ENCODE peak calls at places on chromosomes 6 and 20, in nine cellular contexts. One of them, this sample, is unnamed.
A peak's percentile ranks its signal among the peaks of the same experiment; 100 is the strongest.

GRCh38 chr20:61712632-61713031 is 353.0 kb downstream of the TAF4 start:
- DNase-seq in activated CD4-positive, alpha-beta memory T cell treated with anti-CD3 and anti-CD28 coated beads for 36 hours: no peak
- DNase-seq in NCI-H345: no peak
- DNase-seq in mesenchymal stem cell: no peak
- DNase-seq in aorta: no peak
- DNase-seq in CD4-positive, alpha-beta memory T cell: no peak
- DNase-seq in activated T-cell treated with anti-CD3 and anti-CD28 coated beads, Interleukin-2, amount 50 U/mL, for 48 hours: no peak
- DNase-seq in lung microvascular endothelial cell: no peak
- DNase-seq in pulmonary artery endothelial cell: no peak
- DNase-seq in this sample: no peak

GRCh38 chr6:169868458-169868857 is 117.0 kb downstream of the ERMARD start:
- DNase-seq in activated CD4-positive, alpha-beta memory T cell treated with anti-CD3 and anti-CD28 coated beads for 36 hours: peak; percentile 79
- DNase-seq in NCI-H345: no peak
- DNase-seq in mesenchymal stem cell: no peak
- DNase-seq in aorta: no peak
- DNase-seq in CD4-positive, alpha-beta memory T cell: peak; percentile 53
- DNase-seq in activated T-cell treated with anti-CD3 and anti-CD28 coated beads, Interleukin-2, amount 50 U/mL, for 48 hours: peak; percentile 62
- DNase-seq in lung microvascular endothelial cell: peak; percentile 28
- DNase-seq in pulmonary artery endothelial cell: no peak
- DNase-seq in this sample: no peak

GRCh38 chr20:8414611-8415274 is 282.7 kb downstream of the PLCB1 start:
- DNase-seq in activated CD4-positive, alpha-beta memory T cell treated with anti-CD3 and anti-CD28 coated beads for 36 hours: no peak
- DNase-seq in NCI-H345: peak; percentile 92
- DNase-seq in mesenchymal stem cell: peak; percentile 65
- DNase-seq in aorta: no peak
- DNase-seq in CD4-positive, alpha-beta memory T cell: no peak
- DNase-seq in activated T-cell treated with anti-CD3 and anti-CD28 coated beads, Interleukin-2, amount 50 U/mL, for 48 hours: no peak
- DNase-seq in lung microvascular endothelial cell: no peak
- DNase-seq in pulmonary artery endothelial cell: no peak
- DNase-seq in this sample: no peak

GRCh38 chr20:36093025-36093803 is 61.3 kb upstream of the EPB41L1 start:
- DNase-seq in activated CD4-positive, alpha-beta memory T cell treated with anti-CD3 and anti-CD28 coated beads for 36 hours: peak; percentile 49
- DNase-seq in NCI-H345: peak; percentile 58
- DNase-seq in mesenchymal stem cell: peak; percentile 55
- DNase-seq in aorta: peak; percentile 84
- DNase-seq in CD4-positive, alpha-beta memory T cell: peak; percentile 34
- DNase-seq in activated T-cell treated with anti-CD3 and anti-CD28 coated beads, Interleukin-2, amount 50 U/mL, for 48 hours: peak; percentile 59
- DNase-seq in lung microvascular endothelial cell: peak; percentile 74
- DNase-seq in pulmonary artery endothelial cell: no peak
- DNase-seq in this sample: peak; percentile 9

GRCh38 chr6:98821739-98822405 is 12.5 kb upstream of the POU3F2 start:
- DNase-seq in activated CD4-positive, alpha-beta memory T cell treated with anti-CD3 and anti-CD28 coated beads for 36 hours: no peak
- DNase-seq in NCI-H345: no peak
- DNase-seq in mesenchymal stem cell: no peak
- DNase-seq in aorta: no peak
- DNase-seq in CD4-positive, alpha-beta memory T cell: no peak
- DNase-seq in activated T-cell treated with anti-CD3 and anti-CD28 coated beads, Interleukin-2, amount 50 U/mL, for 48 hours: no peak
- DNase-seq in lung microvascular endothelial cell: no peak
- DNase-seq in pulmonary artery endothelial cell: no peak
- DNase-seq in this sample: no peak

GRCh38 chr20:45902199-45902701 is 9.7 kb downstream of the PLTP start:
- DNase-seq in activated CD4-positive, alpha-beta memory T cell treated with anti-CD3 and anti-CD28 coated beads for 36 hours: no peak
- DNase-seq in NCI-H345: no peak
- DNase-seq in mesenchymal stem cell: no peak
- DNase-seq in aorta: no peak
- DNase-seq in CD4-positive, alpha-beta memory T cell: no peak
- DNase-seq in activated T-cell treated with anti-CD3 and anti-CD28 coated beads, Interleukin-2, amount 50 U/mL, for 48 hours: no peak
- DNase-seq in lung microvascular endothelial cell: no peak
- DNase-seq in pulmonary artery endothelial cell: no peak
- DNase-seq in this sample: no peak

GRCh38 chr6:82260890-82261732 is 13.6 kb upstream of the IBTK start:
- DNase-seq in activated CD4-positive, alpha-beta memory T cell treated with anti-CD3 and anti-CD28 coated beads for 36 hours: no peak
- DNase-seq in NCI-H345: no peak
- DNase-seq in mesenchymal stem cell: no peak
- DNase-seq in aorta: no peak
- DNase-seq in CD4-positive, alpha-beta memory T cell: no peak
- DNase-seq in activated T-cell treated with anti-CD3 and anti-CD28 coated beads, Interleukin-2, amount 50 U/mL, for 48 hours: no peak
- DNase-seq in lung microvascular endothelial cell: no peak
- DNase-seq in pulmonary artery endothelial cell: no peak
- DNase-seq in this sample: no peak

GRCh38 chr6:121678245-121678644 is 242.8 kb downstream of the GJA1 start:
- DNase-seq in activated CD4-positive, alpha-beta memory T cell treated with anti-CD3 and anti-CD28 coated beads for 36 hours: no peak
- DNase-seq in NCI-H345: no peak
- DNase-seq in mesenchymal stem cell: no peak
- DNase-seq in aorta: no peak
- DNase-seq in CD4-positive, alpha-beta memory T cell: no peak
- DNase-seq in activated T-cell treated with anti-CD3 and anti-CD28 coated beads, Interleukin-2, amount 50 U/mL, for 48 hours: no peak
- DNase-seq in lung microvascular endothelial cell: no peak
- DNase-seq in pulmonary artery endothelial cell: no peak
- DNase-seq in this sample: no peak

GRCh38 chr6:106529438-106529837 is 99.9 kb downstream of the RTN4IP1 start:
- DNase-seq in activated CD4-positive, alpha-beta memory T cell treated with anti-CD3 and anti-CD28 coated beads for 36 hours: no peak
- DNase-seq in NCI-H345: no peak
- DNase-seq in mesenchymal stem cell: no peak
- DNase-seq in aorta: no peak
- DNase-seq in CD4-positive, alpha-beta memory T cell: no peak
- DNase-seq in activated T-cell treated with anti-CD3 and anti-CD28 coated beads, Interleukin-2, amount 50 U/mL, for 48 hours: no peak
- DNase-seq in lung microvascular endothelial cell: no peak
- DNase-seq in pulmonary artery endothelial cell: no peak
- DNase-seq in this sample: no peak

GRCh38 chr20:50664248-50664647 is 27.1 kb downstream of the RIPOR3 start:
- DNase-seq in activated CD4-positive, alpha-beta memory T cell treated with anti-CD3 and anti-CD28 coated beads for 36 hours: no peak
- DNase-seq in NCI-H345: no peak
- DNase-seq in mesenchymal stem cell: peak; percentile 71
- DNase-seq in aorta: no peak
- DNase-seq in CD4-positive, alpha-beta memory T cell: no peak
- DNase-seq in activated T-cell treated with anti-CD3 and anti-CD28 coated beads, Interleukin-2, amount 50 U/mL, for 48 hours: no peak
- DNase-seq in lung microvascular endothelial cell: no peak
- DNase-seq in pulmonary artery endothelial cell: no peak
- DNase-seq in this sample: no peak

GRCh38 chr6:43887906-43888683 is 118.1 kb downstream of the VEGFA start:
- DNase-seq in activated CD4-positive, alpha-beta memory T cell treated with anti-CD3 and anti-CD28 coated beads for 36 hours: no peak
- DNase-seq in NCI-H345: no peak
- DNase-seq in mesenchymal stem cell: no peak
- DNase-seq in aorta: no peak
- DNase-seq in CD4-positive, alpha-beta memory T cell: no peak
- DNase-seq in activated T-cell treated with anti-CD3 and anti-CD28 coated beads, Interleukin-2, amount 50 U/mL, for 48 hours: no peak
- DNase-seq in lung microvascular endothelial cell: no peak
- DNase-seq in pulmonary artery endothelial cell: no peak
- DNase-seq in this sample: no peak

GRCh38 chr6:43823879-43824740 is 54.1 kb downstream of the VEGFA start:
- DNase-seq in activated CD4-positive, alpha-beta memory T cell treated with anti-CD3 and anti-CD28 coated beads for 36 hours: no peak
- DNase-seq in NCI-H345: peak; percentile 80
- DNase-seq in mesenchymal stem cell: no peak
- DNase-seq in aorta: no peak
- DNase-seq in CD4-positive, alpha-beta memory T cell: no peak
- DNase-seq in activated T-cell treated with anti-CD3 and anti-CD28 coated beads, Interleukin-2, amount 50 U/mL, for 48 hours: no peak
- DNase-seq in lung microvascular endothelial cell: no peak
- DNase-seq in pulmonary artery endothelial cell: no peak
- DNase-seq in this sample: peak; percentile 80

GRCh38 chr6:149480502-149481280 is 4.1 kb downstream of the ZC3H12D start:
- DNase-seq in activated CD4-positive, alpha-beta memory T cell treated with anti-CD3 and anti-CD28 coated beads for 36 hours: peak; percentile 70
- DNase-seq in NCI-H345: no peak
- DNase-seq in mesenchymal stem cell: no peak
- DNase-seq in aorta: no peak
- DNase-seq in CD4-positive, alpha-beta memory T cell: peak; percentile 67
- DNase-seq in activated T-cell treated with anti-CD3 and anti-CD28 coated beads, Interleukin-2, amount 50 U/mL, for 48 hours: peak; percentile 61
- DNase-seq in lung microvascular endothelial cell: no peak
- DNase-seq in pulmonary artery endothelial cell: no peak
- DNase-seq in this sample: no peak

GRCh38 chr6:45375449-45375848 is 2.3 kb downstream of the SUPT3H start:
- DNase-seq in activated CD4-positive, alpha-beta memory T cell treated with anti-CD3 and anti-CD28 coated beads for 36 hours: no peak
- DNase-seq in NCI-H345: no peak
- DNase-seq in mesenchymal stem cell: no peak
- DNase-seq in aorta: no peak
- DNase-seq in CD4-positive, alpha-beta memory T cell: no peak
- DNase-seq in activated T-cell treated with anti-CD3 and anti-CD28 coated beads, Interleukin-2, amount 50 U/mL, for 48 hours: no peak
- DNase-seq in lung microvascular endothelial cell: no peak
- DNase-seq in pulmonary artery endothelial cell: no peak
- DNase-seq in this sample: no peak

GRCh38 chr6:83729871-83730270 is 21.0 kb upstream of the SNAP91 start:
- DNase-seq in activated CD4-positive, alpha-beta memory T cell treated with anti-CD3 and anti-CD28 coated beads for 36 hours: no peak
- DNase-seq in NCI-H345: no peak
- DNase-seq in mesenchymal stem cell: no peak
- DNase-seq in aorta: no peak
- DNase-seq in CD4-positive, alpha-beta memory T cell: no peak
- DNase-seq in activated T-cell treated with anti-CD3 and anti-CD28 coated beads, Interleukin-2, amount 50 U/mL, for 48 hours: no peak
- DNase-seq in lung microvascular endothelial cell: no peak
- DNase-seq in pulmonary artery endothelial cell: no peak
- DNase-seq in this sample: no peak

GRCh38 chr6:82818727-82819126 is 246.9 kb downstream of the UBE3D start:
- DNase-seq in activated CD4-positive, alpha-beta memory T cell treated with anti-CD3 and anti-CD28 coated beads for 36 hours: no peak
- DNase-seq in NCI-H345: no peak
- DNase-seq in mesenchymal stem cell: no peak
- DNase-seq in aorta: no peak
- DNase-seq in CD4-positive, alpha-beta memory T cell: no peak
- DNase-seq in activated T-cell treated with anti-CD3 and anti-CD28 coated beads, Interleukin-2, amount 50 U/mL, for 48 hours: no peak
- DNase-seq in lung microvascular endothelial cell: no peak
- DNase-seq in pulmonary artery endothelial cell: no peak
- DNase-seq in this sample: no peak

GRCh38 chr6:46993846-46994245 is 48.3 kb downstream of the ADGRF1 start:
- DNase-seq in activated CD4-positive, alpha-beta memory T cell treated with anti-CD3 and anti-CD28 coated beads for 36 hours: no peak
- DNase-seq in NCI-H345: no peak
- DNase-seq in mesenchymal stem cell: peak; percentile 70
- DNase-seq in aorta: no peak
- DNase-seq in CD4-positive, alpha-beta memory T cell: no peak
- DNase-seq in activated T-cell treated with anti-CD3 and anti-CD28 coated beads, Interleukin-2, amount 50 U/mL, for 48 hours: no peak
- DNase-seq in lung microvascular endothelial cell: no peak
- DNase-seq in pulmonary artery endothelial cell: peak; percentile 74
- DNase-seq in this sample: no peak

GRCh38 chr6:146106532-146106931 is 77.7 kb downstream of the GRM1 start:
- DNase-seq in activated CD4-positive, alpha-beta memory T cell treated with anti-CD3 and anti-CD28 coated beads for 36 hours: no peak
- DNase-seq in NCI-H345: no peak
- DNase-seq in mesenchymal stem cell: no peak
- DNase-seq in aorta: no peak
- DNase-seq in CD4-positive, alpha-beta memory T cell: no peak
- DNase-seq in activated T-cell treated with anti-CD3 and anti-CD28 coated beads, Interleukin-2, amount 50 U/mL, for 48 hours: no peak
- DNase-seq in lung microvascular endothelial cell: no peak
- DNase-seq in pulmonary artery endothelial cell: no peak
- DNase-seq in this sample: no peak

GRCh38 chr20:58296328-58296837 is 13.1 kb upstream of the RAB22A start:
- DNase-seq in activated CD4-positive, alpha-beta memory T cell treated with anti-CD3 and anti-CD28 coated beads for 36 hours: no peak
- DNase-seq in NCI-H345: no peak
- DNase-seq in mesenchymal stem cell: no peak
- DNase-seq in aorta: no peak
- DNase-seq in CD4-positive, alpha-beta memory T cell: no peak
- DNase-seq in activated T-cell treated with anti-CD3 and anti-CD28 coated beads, Interleukin-2, amount 50 U/mL, for 48 hours: no peak
- DNase-seq in lung microvascular endothelial cell: no peak
- DNase-seq in pulmonary artery endothelial cell: no peak
- DNase-seq in this sample: no peak